ENCODE peak calls at places on chromosomes 16 and 17, in four cellular contexts. Y is pancreas, A is cardiac muscle cell, I is stomach. O is an unnamed sample. For H3K27me3, the result is how much of the 10 kb centered on the place peaks cover.

GRCh38 chr16:87246269-87247065 is 70.7 kb downstream of the C16orf95 start:
- DNase-seq in Y (no peak), A (no peak), I (peak), O (no peak)

GRCh38 chr17:68197091-68197996 is 50.5 kb upstream of the AMZ2 start:
- DNase-seq in Y (no peak), A (no peak), I (no peak), O (no peak)

GRCh38 chr17:48995332-48995870 is 1.8 kb upstream of the IGF2BP1 start:
- DNase-seq in Y (no peak), A (peak), I (no peak), O (no peak)

GRCh38 chr17:15323147-15323546 is 18.2 kb downstream of the TEKT3 start:
- DNase-seq in Y (no peak), A (no peak), I (no peak), O (no peak)

GRCh38 chr17:2171725-2172446 is 117.0 kb downstream of the HIC1 start:
- DNase-seq in Y (peak), A (peak), I (peak), O (peak)

GRCh38 chr17:38877130-38877851 is 7.4 kb downstream of the LASP1 start:
- DNase-seq in Y (no peak), A (no peak), I (no peak), O (no peak)

GRCh38 chr16:22888791-22889190 is 74.8 kb downstream of the HS3ST2 start:
- DNase-seq in Y (no peak), A (peak), I (no peak), O (no peak)

GRCh38 chr17:78130439-78131101 is at the start of gene TMC8:
- DNase-seq in Y (no peak), A (no peak), I (peak), O (no peak)

GRCh38 chr17:15431201-15431600 is 36.2 kb downstream of the CDRT4 start:
- DNase-seq in Y (no peak), A (no peak), I (no peak), O (no peak)

GRCh38 chr17:81512984-81513668 is 527 bp upstream of the ACTG1 start:
- DNase-seq in Y (peak), A (peak), I (peak), O (no peak)

GRCh38 chr17:68458260-68459029 is 1.1 kb upstream of the WIPI1 start:
- DNase-seq in Y (no peak), A (no peak), I (no peak), O (no peak)

GRCh38 chr16:86575754-86576557 is 2.4 kb upstream of the FOXL1 start:
- DNase-seq in Y (peak), A (peak), I (peak), O (peak)

GRCh38 chr16:88402551-88402950 is 19.8 kb downstream of the ZNF469 start:
- DNase-seq in Y (no peak), A (no peak), I (no peak), O (no peak)

GRCh38 chr17:43767713-43768059 is 9.1 kb upstream of the SOST start:
- DNase-seq in Y (no peak), A (no peak), I (peak), O (no peak)

GRCh38 chr16:19936431-19936830 is 51.8 kb upstream of the GPRC5B start:
- DNase-seq in Y (no peak), A (no peak), I (no peak), O (no peak)

GRCh38 chr16:75074920-75075687 is 41.5 kb downstream of the LDHD start:
- DNase-seq in Y (no peak), A (no peak), I (peak), O (no peak)

GRCh38 chr17:78323821-78324390 is 36.0 kb downstream of the SOCS3 start:
- DNase-seq in Y (no peak), A (no peak), I (no peak), O (no peak)

GRCh38 chr17:31489295-31490018 is 98.0 kb downstream of the RAB11FIP4 start:
- DNase-seq in Y (peak), A (no peak), I (peak), O (no peak)

GRCh38 chr16:58426095-58426494 is 33.8 kb downstream of the GINS3 start:
- DNase-seq in Y (no peak), A (no peak), I (no peak), O (no peak)

GRCh38 chr17:199806-200603 is 18.6 kb upstream of the DOC2B start:
- DNase-seq in Y (peak), A (no peak), I (no peak), O (no peak)

GRCh38 chr17:36934144-36934758 is 3.0 kb upstream of the LHX1 start:
- DNase-seq in Y (no peak), A (no peak), I (no peak), O (no peak)

GRCh38 chr17:9195961-9196668 is 174.8 kb downstream of the NTN1 start:
- DNase-seq in Y (no peak), A (peak), I (no peak), O (no peak)

GRCh38 chr17:79803421-79803996 is 6.6 kb upstream of the CBX8 start:
- DNase-seq in Y (no peak), A (no peak), I (no peak), O (no peak)

GRCh38 chr16:19294156-19294649 is 8.7 kb downstream of the CLEC19A start:
- DNase-seq in Y (no peak), A (no peak), I (no peak), O (no peak)

GRCh38 chr17:41518789-41519449 is at the start of gene KRT15:
- DNase-seq in Y (no peak), A (no peak), I (no peak), O (no peak)

GRCh38 chr17:6575596-6575988 is 19.2 kb upstream of the PITPNM3 start:
- DNase-seq in Y (no peak), A (no peak), I (no peak), O (no peak)

GRCh38 chr17:2070241-2071023 is 15.5 kb downstream of the HIC1 start:
- DNase-seq in Y (peak), A (no peak), I (no peak), O (no peak)

GRCh38 chr16:966505-966904 is 4.3 kb downstream of the LMF1 start:
- DNase-seq in Y (no peak), A (no peak), I (no peak), O (no peak)

GRCh38 chr17:3506054-3506453 is 30.3 kb downstream of the ASPA start:
- DNase-seq in Y (no peak), A (no peak), I (no peak), O (no peak)

GRCh38 chr17:64187093-64187895 is 57.4 kb upstream of the ERN1 start:
- DNase-seq in Y (no peak), A (no peak), I (no peak), O (no peak)

GRCh38 chr16:4517812-4518211 is 20.8 kb downstream of the CDIP1 start:
- DNase-seq in Y (no peak), A (peak), I (no peak), O (no peak)

GRCh38 chr16:20902426-20902825 is 1.9 kb downstream of the LYRM1 start:
- DNase-seq in Y (no peak), A (no peak), I (no peak), O (no peak)

GRCh38 chr16:58492735-58493134 is 7.2 kb upstream of the NDRG4 start:
- DNase-seq in Y (no peak), A (no peak), I (no peak), O (no peak)

GRCh38 chr17:55652114-55652513 is 70.5 kb downstream of the TMEM100 start:
- DNase-seq in Y (no peak), A (no peak), I (no peak), O (no peak)

GRCh38 chr17:55654015-55654414 is 68.6 kb downstream of the TMEM100 start:
- DNase-seq in Y (no peak), A (peak), I (no peak), O (no peak)

GRCh38 chr17:55649935-55650597 is 72.6 kb downstream of the TMEM100 start:
- DNase-seq in Y (no peak), A (no peak), I (no peak), O (no peak)

GRCh38 chr17:55654821-55655220 is 67.8 kb downstream of the TMEM100 start:
- DNase-seq in Y (no peak), A (no peak), I (no peak), O (no peak)

GRCh38 chr17:55652825-55653224 is 69.8 kb downstream of the TMEM100 start:
- DNase-seq in Y (no peak), A (no peak), I (no peak), O (no peak)
- H3K27me3 ChIP-seq in Y (under half), A (under half), I (under half), O (under half)

GRCh38 chr16:10253344-10253855 is 71.2 kb upstream of the GRIN2A start:
- DNase-seq in Y (no peak), A (no peak), I (no peak), O (no peak)

GRCh38 chr16:10255728-10256127 is 73.5 kb upstream of the GRIN2A start:
- DNase-seq in Y (no peak), A (no peak), I (no peak), O (no peak)

GRCh38 chr16:10252155-10252554 is 69.9 kb upstream of the GRIN2A start:
- DNase-seq in Y (no peak), A (no peak), I (no peak), O (no peak)

GRCh38 chr16:10261077-10261476 is 78.8 kb upstream of the GRIN2A start:
- DNase-seq in Y (no peak), A (no peak), I (no peak), O (no peak)

GRCh38 chr16:10256855-10257641 is 74.8 kb upstream of the GRIN2A start:
- DNase-seq in Y (peak), A (peak), I (peak), O (no peak)
- TF ChIP-seq CTCF in Y (peak), A (peak), I (no peak), O (peak)

DNA sequence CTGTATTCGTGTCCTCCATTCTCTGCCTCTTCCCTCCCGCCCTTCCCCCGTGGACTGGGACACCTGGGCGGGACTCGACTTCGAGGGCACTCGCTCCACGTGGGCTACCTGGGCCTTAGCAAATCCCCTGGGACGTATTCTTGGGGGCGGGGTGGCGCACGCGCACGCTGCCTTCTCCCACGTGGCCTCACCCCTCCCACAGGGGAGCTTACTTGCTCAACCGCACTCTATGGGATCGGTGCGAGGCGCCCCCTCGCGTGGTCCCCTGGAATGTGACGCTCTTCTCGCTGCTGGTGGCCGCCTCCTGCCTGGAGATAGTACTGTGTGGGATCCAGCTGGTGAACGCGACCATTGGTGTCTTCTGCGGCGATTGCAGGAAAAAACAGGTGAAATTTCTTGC is 3.5 kb downstream of the VMO1 start:
- DNase-seq in Y (no peak), A (no peak), I (no peak), O (no peak)
- H3K27me3 ChIP-seq in Y (under half), A (under half), I (under half), O (half or more)

GRCh38 chr17:11997147-11997971 is at the start of gene ZNF18:
- DNase-seq in Y (peak), A (peak), I (peak), O (peak)
- TF ChIP-seq CTCF in Y (no peak), A (no peak), I (no peak), O (no peak)

O was measured in AG04450.